ENCODE peak calls at places on chromosomes 7 and 10, in eight cellular contexts. M, Y, P, V, G, E, A and C are unnamed samples.

GRCh38 chr10:122301055-122301810 is 30.1 kb downstream of the BTBD16 start:
- DNase-seq in M (no peak), Y (no peak), P (no peak), V (peak), G (no peak), E (peak), A (peak), C (no peak)

GRCh38 chr7:133330085-133330484 is 77.2 kb downstream of the EXOC4 start:
- DNase-seq in M (no peak), Y (no peak), P (no peak), V (no peak), G (no peak), E (no peak), A (no peak), C (peak)

GRCh38 chr7:151058766-151059361 is 525 bp upstream of the SLC4A2 start:
- DNase-seq in M (no peak), Y (no peak), P (no peak), V (no peak), G (peak), E (no peak), A (peak), C (no peak)

GRCh38 chr10:83990126-83990525 is 149.2 kb upstream of the GHITM start:
- DNase-seq in M (peak), Y (no peak), P (no peak), V (no peak), G (no peak), E (no peak), A (no peak), C (no peak)

GRCh38 chr7:725223-726005 is 1.1 kb upstream of the DNAAF5 start:
- DNase-seq in M (no peak), Y (no peak), P (no peak), V (peak), G (no peak), E (no peak), A (peak), C (no peak)

GRCh38 chr10:48772059-48772458 is 87.4 kb downstream of the WDFY4 start:
- DNase-seq in M (no peak), Y (no peak), P (no peak), V (no peak), G (no peak), E (no peak), A (no peak), C (no peak)

GRCh38 chr10:35739998-35740397 is 97.9 kb upstream of the FZD8 start:
- DNase-seq in M (no peak), Y (no peak), P (no peak), V (peak), G (no peak), E (no peak), A (peak), C (no peak)

GRCh38 chr7:19146699-19147098 is 1.5 kb upstream of the FERD3L start:
- DNase-seq in M (no peak), Y (no peak), P (no peak), V (peak), G (no peak), E (no peak), A (peak), C (no peak)

GRCh38 chr7:31688990-31689389 is 2.0 kb downstream of the PPP1R17 start:
- DNase-seq in M (no peak), Y (no peak), P (no peak), V (no peak), G (no peak), E (no peak), A (no peak), C (no peak)

GRCh38 chr7:100356416-100357068 is 1.4 kb upstream of the PILRB start:
- DNase-seq in M (no peak), Y (no peak), P (no peak), V (no peak), G (no peak), E (no peak), A (no peak), C (peak)

GRCh38 chr7:118855290-118855689 is 630.8 kb downstream of the ANKRD7 start:
- DNase-seq in M (no peak), Y (no peak), P (no peak), V (no peak), G (no peak), E (no peak), A (no peak), C (no peak)

GRCh38 chr7:50266893-50267386 is 37.6 kb upstream of the IKZF1 start:
- DNase-seq in M (peak), Y (peak), P (peak), V (no peak), G (no peak), E (no peak), A (no peak), C (peak)

GRCh38 chr7:43104874-43105520 is 7.5 kb upstream of the HECW1 start:
- DNase-seq in M (no peak), Y (no peak), P (no peak), V (no peak), G (no peak), E (no peak), A (peak), C (no peak)

GRCh38 chr10:14142631-14143270 is 188.0 kb downstream of the FRMD4A start:
- DNase-seq in M (no peak), Y (no peak), P (no peak), V (no peak), G (no peak), E (no peak), A (no peak), C (no peak)

GRCh38 chr10:70328987-70329386 is 45.2 kb upstream of the NPFFR1 start:
- DNase-seq in M (no peak), Y (no peak), P (no peak), V (peak), G (no peak), E (no peak), A (peak), C (no peak)

GRCh38 chr10:47079177-47079580 is 168.0 kb downstream of the PTPN20 start:
- DNase-seq in M (no peak), Y (no peak), P (no peak), V (peak), G (no peak), E (no peak), A (no peak), C (no peak)

GRCh38 chr10:47060993-47061500 is 149.8 kb downstream of the PTPN20 start:
- DNase-seq in M (no peak), Y (no peak), P (no peak), V (no peak), G (no peak), E (no peak), A (no peak), C (no peak)

GRCh38 chr7:24730018-24730369 is 27.3 kb downstream of the GSDME start:
- DNase-seq in M (no peak), Y (no peak), P (no peak), V (no peak), G (no peak), E (no peak), A (no peak), C (no peak)

GRCh38 chr7:2045559-2046405 is 187.0 kb downstream of the MAD1L1 start:
- DNase-seq in M (no peak), Y (no peak), P (peak), V (no peak), G (no peak), E (no peak), A (no peak), C (peak)

GRCh38 chr10:78549536-78549935 is 515.9 kb downstream of the RPS24 start:
- DNase-seq in M (no peak), Y (no peak), P (no peak), V (no peak), G (no peak), E (no peak), A (no peak), C (no peak)

GRCh38 chr7:104923010-104923421 is 91.0 kb upstream of the KMT2E start:
- DNase-seq in M (peak), Y (peak), P (peak), V (peak), G (peak), E (peak), A (peak), C (peak)

GRCh38 chr7:18086165-18087030 is 58.8 kb upstream of the PRPS1L1 start:
- DNase-seq in M (peak), Y (no peak), P (peak), V (no peak), G (no peak), E (no peak), A (peak), C (peak)

GRCh38 chr10:4820804-4821401 is 5.1 kb upstream of the AKR1E2 start:
- DNase-seq in M (no peak), Y (no peak), P (no peak), V (no peak), G (no peak), E (no peak), A (no peak), C (no peak)

GRCh38 chr7:71251706-71252105 is 119.8 kb downstream of the GALNT17 start:
- DNase-seq in M (no peak), Y (no peak), P (no peak), V (peak), G (no peak), E (no peak), A (no peak), C (no peak)

GRCh38 chr10:86658261-86658741 is 4.0 kb downstream of the OPN4 start:
- DNase-seq in M (no peak), Y (no peak), P (no peak), V (no peak), G (peak), E (no peak), A (no peak), C (peak)

GRCh38 chr10:63703113-63703670 is 182.0 kb downstream of the REEP3 start:
- DNase-seq in M (peak), Y (no peak), P (no peak), V (peak), G (no peak), E (no peak), A (no peak), C (no peak)

GRCh38 chr10:24822557-24822956 is 98.9 kb upstream of the ARHGAP21 start:
- DNase-seq in M (peak), Y (no peak), P (no peak), V (peak), G (no peak), E (no peak), A (peak), C (no peak)

GRCh38 chr7:98536803-98537202 is 80.3 kb upstream of the NPTX2 start:
- DNase-seq in M (no peak), Y (no peak), P (no peak), V (no peak), G (no peak), E (no peak), A (no peak), C (no peak)

GRCh38 chr7:111531993-111532392 is 30.3 kb downstream of the IMMP2L start:
- DNase-seq in M (peak), Y (no peak), P (no peak), V (peak), G (peak), E (no peak), A (peak), C (no peak)

DNA sequence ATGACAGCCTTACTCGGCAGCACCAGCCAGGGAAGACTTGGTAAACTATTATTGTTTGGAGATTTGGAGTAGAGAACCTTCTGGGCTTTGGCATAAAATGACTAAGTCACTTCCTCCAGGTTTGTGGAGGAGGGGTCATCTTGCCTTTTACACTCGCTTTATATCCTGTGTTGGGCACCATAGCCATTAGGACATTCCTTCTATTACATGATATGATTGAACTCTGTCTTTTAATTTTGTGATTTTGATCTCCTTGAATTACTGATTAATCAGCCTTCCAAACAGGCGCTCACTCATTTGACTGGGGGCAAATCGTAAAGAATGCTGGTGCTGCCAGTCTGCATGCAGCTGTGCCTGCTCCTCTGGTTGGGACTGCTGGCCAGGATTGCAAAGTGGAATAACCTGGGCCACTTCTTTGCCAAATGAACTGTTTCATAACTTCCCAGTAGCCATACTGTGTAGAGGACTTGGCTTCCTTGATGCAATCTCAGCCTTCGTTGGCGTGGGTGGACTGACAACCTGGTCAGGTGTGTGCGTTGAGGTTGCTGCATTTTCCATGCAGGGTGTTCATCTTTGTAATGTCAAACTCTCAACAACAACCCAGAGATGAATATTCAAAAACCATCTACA is 65.9 kb upstream of the RAB11FIP2 start:
- DNase-seq in M (no peak), Y (no peak), P (no peak), V (no peak), G (no peak), E (no peak), A (no peak), C (peak)
- H3K4me3 ChIP-seq in M (no peak), Y (no peak), P (no peak), V (no peak), G (no peak), E (no peak), A (no peak), C (no peak)

DNA sequence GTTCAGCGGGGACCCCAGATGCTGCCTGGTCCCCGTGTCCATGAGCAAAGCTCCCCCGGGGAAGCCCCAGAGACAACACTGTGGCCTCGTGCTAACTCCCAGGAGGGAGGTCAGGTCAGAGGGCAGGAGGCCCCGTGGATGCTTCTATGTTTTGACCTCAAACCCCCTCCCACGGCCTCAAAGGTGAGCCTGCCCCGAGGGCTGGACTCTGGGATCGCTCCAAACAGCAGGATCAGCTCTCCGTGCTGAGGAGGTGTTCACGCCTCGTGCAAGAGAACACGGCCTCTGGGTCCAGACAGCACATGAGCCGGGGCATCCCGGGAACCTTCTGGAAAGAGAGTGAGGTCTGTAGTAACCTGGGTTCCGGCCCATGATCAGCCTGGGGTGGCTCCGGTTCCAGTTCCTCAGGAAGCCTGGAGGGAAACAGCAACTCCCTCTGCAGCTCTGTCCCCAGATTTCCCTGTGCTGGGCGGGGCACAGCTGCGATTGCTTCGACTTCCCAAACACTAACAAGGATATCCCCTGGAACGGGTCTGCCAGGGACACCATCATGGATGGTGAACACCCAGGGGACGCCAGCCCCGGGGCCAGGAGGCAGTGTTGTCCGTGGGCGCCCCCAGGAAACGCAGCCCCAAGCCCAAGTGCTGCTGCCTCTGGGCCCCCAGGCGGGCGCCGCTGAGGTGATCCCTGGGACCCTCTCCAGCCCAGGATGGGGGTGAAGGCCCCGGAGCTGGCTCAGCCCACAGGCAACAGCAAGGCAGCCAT is 18.0 kb upstream of the INPP5A start:
- DNase-seq in M (no peak), Y (no peak), P (no peak), V (no peak), G (peak), E (no peak), A (no peak), C (peak)
- H3K4me3 ChIP-seq in M (no peak), Y (no peak), P (peak), V (no peak), G (no peak), E (no peak), A (no peak), C (no peak)

GRCh38 chr10:32338262-32338661 is 8.7 kb downstream of the EPC1 start:
- DNase-seq in M (no peak), Y (no peak), P (no peak), V (no peak), G (no peak), E (no peak), A (peak), C (no peak)

GRCh38 chr10:32341596-32341995 is 5.4 kb downstream of the EPC1 start:
- DNase-seq in M (no peak), Y (no peak), P (no peak), V (no peak), G (no peak), E (no peak), A (peak), C (no peak)

GRCh38 chr10:32333849-32334248 is 13.1 kb downstream of the EPC1 start:
- DNase-seq in M (no peak), Y (no peak), P (no peak), V (no peak), G (no peak), E (no peak), A (no peak), C (no peak)

GRCh38 chr10:32340596-32341180 is 6.3 kb downstream of the EPC1 start:
- DNase-seq in M (no peak), Y (no peak), P (no peak), V (no peak), G (no peak), E (no peak), A (no peak), C (no peak)

DNA sequence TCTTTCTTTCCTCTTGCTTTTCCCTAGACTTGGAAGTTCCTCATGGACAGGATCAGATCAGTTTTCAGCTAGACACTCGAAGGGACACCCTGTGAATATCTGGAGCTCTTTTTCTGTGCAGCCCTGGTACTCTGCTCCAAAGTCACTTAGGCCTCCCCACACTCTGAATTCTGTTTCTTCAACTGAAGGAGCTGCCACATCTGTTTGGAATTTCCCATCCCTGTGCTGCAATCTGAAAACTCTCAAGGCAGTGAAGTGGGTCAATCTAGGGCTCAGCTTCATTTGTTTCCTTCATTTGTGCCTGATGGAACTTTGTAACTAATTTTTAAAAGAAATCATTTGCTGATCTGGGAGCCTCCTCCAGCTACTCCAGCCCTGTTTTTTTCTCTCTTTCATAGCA is 9.6 kb downstream of the EPC1 start:
- DNase-seq in M (no peak), Y (no peak), P (no peak), V (no peak), G (no peak), E (no peak), A (no peak), C (no peak)
- H3K4me3 ChIP-seq in M (no peak), Y (no peak), P (no peak), V (no peak), G (no peak), E (no peak), A (no peak), C (no peak)

GRCh38 chr7:5690931-5691461 is 90.5 kb downstream of the RNF216 start:
- DNase-seq in M (no peak), Y (no peak), P (peak), V (peak), G (peak), E (no peak), A (peak), C (peak)
- H3K4me3 ChIP-seq in M (no peak), Y (no peak), P (peak), V (no peak), G (no peak), E (no peak), A (peak), C (no peak)

GRCh38 chr10:18658992-18659783 is at the start of gene ARL5B:
- DNase-seq in M (peak), Y (peak), P (peak), V (peak), G (peak), E (peak), A (peak), C (peak)

GRCh38 chr10:18665079-18665478 is 5.8 kb downstream of the ARL5B start:
- DNase-seq in M (no peak), Y (no peak), P (no peak), V (no peak), G (no peak), E (no peak), A (no peak), C (no peak)

GRCh38 chr10:18659784-18660561 is 742 bp downstream of the ARL5B start:
- DNase-seq in M (peak), Y (peak), P (no peak), V (peak), G (no peak), E (no peak), A (peak), C (no peak)

GRCh38 chr10:18658301-18658991 is 785 bp upstream of the ARL5B start:
- DNase-seq in M (peak), Y (no peak), P (no peak), V (peak), G (peak), E (peak), A (peak), C (peak)

GRCh38 chr10:18660816-18661431 is 1.7 kb downstream of the ARL5B start:
- DNase-seq in M (no peak), Y (no peak), P (no peak), V (no peak), G (no peak), E (no peak), A (no peak), C (peak)
- H3K4me3 ChIP-seq in M (peak), Y (peak), P (peak), V (no peak), G (no peak), E (no peak), A (peak), C (peak)

GRCh38 chr7:140898794-140899548 is 25.8 kb downstream of the BRAF start:
- DNase-seq in M (no peak), Y (no peak), P (no peak), V (peak), G (no peak), E (no peak), A (peak), C (no peak)
- H3K4me3 ChIP-seq in M (no peak), Y (no peak), P (no peak), V (no peak), G (no peak), E (no peak), A (no peak), C (no peak)